ENCODE peak calls at places on chromosomes 5 and 9, in six cellular contexts. M is GOT3; D is HT1080; C is GM13977; E is stimulated activated CD4-positive, alpha-beta T cell treated with anti-CD3 and anti-CD28 coated beads, TNF-alpha, amount 100 ng/mL, for 1 hour; L is A549. K is an unnamed sample.

GRCh38 chr5:34519489-34520220 is 136.5 kb upstream of the RAI14 start:
- DNase-seq in M (no peak), D (peak; percentile 62), C (no peak), E (no peak), L (no peak), K (no peak)

GRCh38 chr5:141869514-141869913 is 8.7 kb downstream of the PCDH1 start:
- DNase-seq in M (no peak), D (no peak), L (no peak), C (no peak), E (no peak), K (no peak)

GRCh38 chr5:128085413-128085812 is 1.8 kb downstream of the SLC12A2 start:
- DNase-seq in M (no peak), L (no peak), D (no peak), E (no peak), C (no peak), K (no peak)

GRCh38 chr9:119052339-119053030 is 316.8 kb downstream of the BRINP1 start:
- DNase-seq in C (no peak), L (no peak), D (no peak), M (no peak), E (no peak), K (no peak)

GRCh38 chr5:149996186-149996890 is 4.1 kb downstream of the TIGD6 start:
- DNase-seq in L (no peak), M (no peak), D (no peak), C (no peak), E (no peak), K (no peak)

GRCh38 chr5:14399054-14399657 is 182.4 kb upstream of the OTULINL start:
- DNase-seq in C (peak; percentile 55), E (no peak), D (peak; percentile 81), L (peak; percentile 53), M (no peak), K (peak; percentile 81)

GRCh38 chr9:13974891-13975290 is 339.1 kb downstream of the NFIB start:
- DNase-seq in L (no peak), E (no peak), M (no peak), C (no peak), D (no peak), K (no peak)

GRCh38 chr9:120542701-120543490 is 37.1 kb downstream of the CDK5RAP2 start:
- DNase-seq in C (no peak), D (peak; percentile 18), E (no peak), M (no peak), L (no peak), K (no peak)

GRCh38 chr5:132475939-132476852 is 14.4 kb downstream of the IRF1 start:
- DNase-seq in L (no peak), M (no peak), D (no peak), E (no peak), C (no peak), K (no peak)

GRCh38 chr5:45696206-45696836 is at the start of gene HCN1:
- DNase-seq in M (peak; percentile 6), E (peak; percentile 7), C (peak; percentile 30), L (peak; percentile 23), D (no peak), K (peak; percentile 88)

GRCh38 chr9:113558632-113559502 is 95.3 kb downstream of the RGS3 start:
- DNase-seq in E (no peak), M (no peak), L (no peak), D (no peak), C (no peak), K (no peak)

GRCh38 chr9:130189840-130190239 is 17.6 kb downstream of the NCS1 start:
- DNase-seq in C (no peak), D (no peak), M (no peak), E (no peak), L (no peak), K (no peak)

GRCh38 chr9:133613396-133613795 is 4.2 kb upstream of the FAM163B start:
- DNase-seq in D (no peak), L (no peak), E (no peak), M (no peak), C (no peak), K (no peak)

GRCh38 chr9:126804198-126804695 is 593 bp upstream of the ZBTB43 start:
- DNase-seq in D (no peak), L (no peak), M (no peak), C (no peak), E (no peak), K (no peak)

GRCh38 chr9:98794802-98795201 is 1.6 kb downstream of the ANKS6 start:
- DNase-seq in D (no peak), E (no peak), L (no peak), M (no peak), C (no peak), K (no peak)

GRCh38 chr5:1502046-1502736 is 21.6 kb downstream of the LPCAT1 start:
- DNase-seq in L (no peak), M (no peak), C (peak; percentile 80), E (no peak), D (no peak), K (peak; percentile 60)

GRCh38 chr9:99023831-99024230 is 80.1 kb downstream of the COL15A1 start:
- DNase-seq in M (no peak), D (no peak), C (no peak), E (no peak), L (no peak), K (peak; percentile 76)

GRCh38 chr5:14739961-14740360 is 75.4 kb downstream of the OTULIN start:
- DNase-seq in L (no peak), M (no peak), E (no peak), D (no peak), C (no peak), K (no peak)

GRCh38 chr9:7097785-7098420 is 340.1 kb downstream of the KDM4C start:
- DNase-seq in M (no peak), D (no peak), C (no peak), E (no peak), L (no peak), K (no peak)

GRCh38 chr9:76255781-76256455 is 138.3 kb downstream of the RFK start:
- DNase-seq in M (no peak), C (no peak), D (peak; percentile 42), E (no peak), L (no peak), K (peak; percentile 5)

GRCh38 chr9:89473762-89474469 is 24.0 kb downstream of the SEMA4D start:
- DNase-seq in D (no peak), C (no peak), L (no peak), M (no peak), E (no peak), K (no peak)

GRCh38 chr9:12819436-12820185 is 44.8 kb downstream of the LURAP1L start:
- DNase-seq in M (no peak), C (peak; percentile 22), E (no peak), D (no peak), L (no peak), K (peak; percentile 50)

GRCh38 chr9:133862585-133863041 is 124.5 kb upstream of the SARDH start:
- DNase-seq in M (no peak), D (no peak), E (no peak), C (no peak), L (no peak), K (no peak)

GRCh38 chr9:129258124-129258822 is 80.2 kb upstream of the IER5L start:
- DNase-seq in M (peak; percentile 30), E (peak; percentile 81), D (no peak), C (peak; percentile 92), L (peak; percentile 98), K (peak; percentile 97)

GRCh38 chr9:6498982-6499381 is 86.0 kb downstream of the UHRF2 start:
- DNase-seq in E (no peak), C (no peak), M (no peak), D (peak; percentile 55), L (no peak), K (no peak)

GRCh38 chr9:99511723-99512122 is 289.6 kb downstream of the SEC61B start:
- DNase-seq in E (no peak), D (peak; percentile 10), C (no peak), L (no peak), M (no peak), K (no peak)

GRCh38 chr5:150624334-150625163 is 15.9 kb upstream of the SYNPO start:
- DNase-seq in E (peak; percentile 8), L (peak; percentile 70), C (peak; percentile 87), D (no peak), M (no peak), K (peak; percentile 57)

GRCh38 chr5:59020611-59021285 is 437.9 kb downstream of the RAB3C start:
- DNase-seq in E (no peak), D (peak; percentile 61), C (no peak), L (no peak), M (no peak), K (no peak)

GRCh38 chr5:54883374-54884194 is 101.8 kb downstream of the ESM1 start:
- DNase-seq in L (no peak), C (no peak), D (no peak), E (no peak), M (no peak), K (peak; percentile 63)

GRCh38 chr9:114484854-114485443 is 20.3 kb downstream of the WHRN start:
- DNase-seq in D (peak; percentile 95), M (no peak), C (peak; percentile 42), L (no peak), E (no peak), K (no peak)

GRCh38 chr5:169804861-169805260 is 167.8 kb downstream of the DOCK2 start:
- DNase-seq in L (no peak), E (no peak), M (no peak), D (no peak), C (no peak), K (no peak)

GRCh38 chr5:103424453-103425205 is 138.0 kb downstream of the NUDT12 start:
- DNase-seq in C (no peak), M (no peak), L (no peak), D (peak; percentile 77), E (no peak), K (no peak)

GRCh38 chr5:133427121-133427777 is 185.1 kb downstream of the FSTL4 start:
- DNase-seq in D (no peak), C (no peak), E (no peak), M (no peak), L (no peak), K (no peak)

GRCh38 chr9:86099695-86100364 is 472 bp upstream of the GOLM1 start:
- DNase-seq in L (peak; percentile 77), M (no peak), D (peak; percentile 35), E (no peak), C (peak; percentile 45), K (peak; percentile 45)

GRCh38 chr9:129174724-129175514 is 3.1 kb downstream of the IER5L start:
- DNase-seq in L (peak; percentile 85), M (peak; percentile 11), E (no peak), D (peak; percentile 77), C (peak; percentile 60), K (peak; percentile 85)

GRCh38 chr5:149166128-149166527 is 24.8 kb downstream of the ABLIM3 start:
- DNase-seq in E (no peak), L (no peak), M (no peak), C (no peak), D (peak; percentile 63), K (no peak)

GRCh38 chr5:124655211-124655880 is 91.1 kb downstream of the ZNF608 start:
- DNase-seq in E (no peak), C (no peak), L (no peak), M (no peak), D (no peak), K (no peak)

GRCh38 chr9:131008909-131009618 is at the start of gene LAMC3:
- DNase-seq in L (peak; percentile 65), E (no peak), M (no peak), C (no peak), D (no peak), K (peak; percentile 58)

K was measured in A673.